ENCODE peak calls at places on chromosomes 6 and 20, in four cellular contexts. One of them, this sample, is unnamed.

GRCh38 chr20:32582659-32583580 is 2.2 kb downstream of the NOL4L start:
- ATAC-seq in activated CD8-positive, alpha-beta T cell treated with anti-CD3 and anti-CD28 coated beads for 36 hours: no peak
- ATAC-seq in esophagus mucosa: no peak
- ATAC-seq in Right ventricle myocardium inferior: no peak
- ATAC-seq in this sample: no peak

GRCh38 chr6:139149383-139149782 is 14.5 kb downstream of the HECA start:
- ATAC-seq in activated CD8-positive, alpha-beta T cell treated with anti-CD3 and anti-CD28 coated beads for 36 hours: no peak
- ATAC-seq in esophagus mucosa: no peak
- ATAC-seq in Right ventricle myocardium inferior: peak
- ATAC-seq in this sample: no peak

GRCh38 chr6:121767254-121767653 is 331.8 kb downstream of the GJA1 start:
- ATAC-seq in activated CD8-positive, alpha-beta T cell treated with anti-CD3 and anti-CD28 coated beads for 36 hours: no peak
- ATAC-seq in esophagus mucosa: no peak
- ATAC-seq in Right ventricle myocardium inferior: no peak
- ATAC-seq in this sample: no peak

GRCh38 chr6:112800916-112801315 is 453.8 kb downstream of the RFPL4B start:
- ATAC-seq in activated CD8-positive, alpha-beta T cell treated with anti-CD3 and anti-CD28 coated beads for 36 hours: no peak
- ATAC-seq in esophagus mucosa: no peak
- ATAC-seq in Right ventricle myocardium inferior: no peak
- ATAC-seq in this sample: no peak

GRCh38 chr20:51050636-51051035 is 27.7 kb upstream of the KCNG1 start:
- ATAC-seq in activated CD8-positive, alpha-beta T cell treated with anti-CD3 and anti-CD28 coated beads for 36 hours: no peak
- ATAC-seq in esophagus mucosa: no peak
- ATAC-seq in Right ventricle myocardium inferior: no peak
- ATAC-seq in this sample: no peak

GRCh38 chr6:144351338-144351737 is 66.2 kb downstream of the UTRN start:
- ATAC-seq in activated CD8-positive, alpha-beta T cell treated with anti-CD3 and anti-CD28 coated beads for 36 hours: no peak
- ATAC-seq in esophagus mucosa: no peak
- ATAC-seq in Right ventricle myocardium inferior: no peak
- ATAC-seq in this sample: no peak

GRCh38 chr20:58227391-58228102 is 906 bp downstream of the ANKRD60 start:
- ATAC-seq in activated CD8-positive, alpha-beta T cell treated with anti-CD3 and anti-CD28 coated beads for 36 hours: no peak
- ATAC-seq in esophagus mucosa: no peak
- ATAC-seq in Right ventricle myocardium inferior: no peak
- ATAC-seq in this sample: no peak

GRCh38 chr6:21937466-21937865 is 343.9 kb downstream of the SOX4 start:
- ATAC-seq in activated CD8-positive, alpha-beta T cell treated with anti-CD3 and anti-CD28 coated beads for 36 hours: no peak
- ATAC-seq in esophagus mucosa: no peak
- ATAC-seq in Right ventricle myocardium inferior: no peak
- ATAC-seq in this sample: no peak

GRCh38 chr20:36919715-36920333 is 31.7 kb downstream of the SAMHD1 start:
- ATAC-seq in activated CD8-positive, alpha-beta T cell treated with anti-CD3 and anti-CD28 coated beads for 36 hours: peak
- ATAC-seq in esophagus mucosa: peak
- ATAC-seq in Right ventricle myocardium inferior: peak
- ATAC-seq in this sample: peak

GRCh38 chr6:74091133-74091793 is 395.3 kb downstream of the CD109 start:
- ATAC-seq in activated CD8-positive, alpha-beta T cell treated with anti-CD3 and anti-CD28 coated beads for 36 hours: no peak
- ATAC-seq in esophagus mucosa: peak
- ATAC-seq in Right ventricle myocardium inferior: peak
- ATAC-seq in this sample: no peak

GRCh38 chr6:1267790-1268762 is 43.8 kb upstream of the FOXQ1 start:
- ATAC-seq in activated CD8-positive, alpha-beta T cell treated with anti-CD3 and anti-CD28 coated beads for 36 hours: no peak
- ATAC-seq in esophagus mucosa: no peak
- ATAC-seq in Right ventricle myocardium inferior: no peak
- ATAC-seq in this sample: no peak

GRCh38 chr6:170153436-170154319 is 137.2 kb downstream of the DLL1 start:
- ATAC-seq in activated CD8-positive, alpha-beta T cell treated with anti-CD3 and anti-CD28 coated beads for 36 hours: no peak
- ATAC-seq in esophagus mucosa: peak
- ATAC-seq in Right ventricle myocardium inferior: peak
- ATAC-seq in this sample: no peak

GRCh38 chr6:37612475-37612874 is 85.2 kb downstream of the MDGA1 start:
- ATAC-seq in activated CD8-positive, alpha-beta T cell treated with anti-CD3 and anti-CD28 coated beads for 36 hours: no peak
- ATAC-seq in esophagus mucosa: no peak
- ATAC-seq in Right ventricle myocardium inferior: no peak
- ATAC-seq in this sample: no peak

GRCh38 chr6:57313711-57314471 is 3.5 kb upstream of the PRIM2 start:
- ATAC-seq in activated CD8-positive, alpha-beta T cell treated with anti-CD3 and anti-CD28 coated beads for 36 hours: no peak
- ATAC-seq in esophagus mucosa: peak
- ATAC-seq in Right ventricle myocardium inferior: no peak
- ATAC-seq in this sample: no peak

GRCh38 chr6:39886871-39887270 is 47.4 kb downstream of the MOCS1 start:
- ATAC-seq in activated CD8-positive, alpha-beta T cell treated with anti-CD3 and anti-CD28 coated beads for 36 hours: no peak
- ATAC-seq in esophagus mucosa: no peak
- ATAC-seq in Right ventricle myocardium inferior: no peak
- ATAC-seq in this sample: no peak

GRCh38 chr6:44202332-44202971 is 14.3 kb upstream of the MYMX start:
- ATAC-seq in activated CD8-positive, alpha-beta T cell treated with anti-CD3 and anti-CD28 coated beads for 36 hours: no peak
- ATAC-seq in esophagus mucosa: no peak
- ATAC-seq in Right ventricle myocardium inferior: no peak
- ATAC-seq in this sample: no peak

GRCh38 chr20:53408728-53409157 is 184.9 kb downstream of the ZNF217 start:
- ATAC-seq in activated CD8-positive, alpha-beta T cell treated with anti-CD3 and anti-CD28 coated beads for 36 hours: no peak
- ATAC-seq in esophagus mucosa: no peak
- ATAC-seq in Right ventricle myocardium inferior: peak
- ATAC-seq in this sample: no peak

GRCh38 chr6:43978473-43979360 is 148.5 kb downstream of the MRPL14 start:
- ATAC-seq in activated CD8-positive, alpha-beta T cell treated with anti-CD3 and anti-CD28 coated beads for 36 hours: no peak
- ATAC-seq in esophagus mucosa: no peak
- ATAC-seq in Right ventricle myocardium inferior: no peak
- ATAC-seq in this sample: no peak

GRCh38 chr6:166341915-166342292 is 441 bp downstream of the SFT2D1 start:
- ATAC-seq in activated CD8-positive, alpha-beta T cell treated with anti-CD3 and anti-CD28 coated beads for 36 hours: peak
- ATAC-seq in esophagus mucosa: peak
- ATAC-seq in Right ventricle myocardium inferior: peak
- ATAC-seq in this sample: peak

GRCh38 chr20:48875914-48876240 is 45.6 kb upstream of the ARFGEF2 start:
- ATAC-seq in activated CD8-positive, alpha-beta T cell treated with anti-CD3 and anti-CD28 coated beads for 36 hours: no peak
- ATAC-seq in esophagus mucosa: no peak
- ATAC-seq in Right ventricle myocardium inferior: no peak
- ATAC-seq in this sample: no peak

GRCh38 chr6:125377621-125378020 is 75.9 kb upstream of the HDDC2 start:
- ATAC-seq in activated CD8-positive, alpha-beta T cell treated with anti-CD3 and anti-CD28 coated beads for 36 hours: no peak
- ATAC-seq in esophagus mucosa: no peak
- ATAC-seq in Right ventricle myocardium inferior: no peak
- ATAC-seq in this sample: no peak

GRCh38 chr6:156933201-156934053 is 156.2 kb downstream of the ARID1B start:
- ATAC-seq in activated CD8-positive, alpha-beta T cell treated with anti-CD3 and anti-CD28 coated beads for 36 hours: no peak
- ATAC-seq in esophagus mucosa: peak
- ATAC-seq in Right ventricle myocardium inferior: peak
- ATAC-seq in this sample: no peak

GRCh38 chr20:31901615-31902014 is 31.2 kb downstream of the TTLL9 start:
- ATAC-seq in activated CD8-positive, alpha-beta T cell treated with anti-CD3 and anti-CD28 coated beads for 36 hours: no peak
- ATAC-seq in esophagus mucosa: peak
- ATAC-seq in Right ventricle myocardium inferior: no peak
- ATAC-seq in this sample: no peak

GRCh38 chr6:136657629-136658028 is 107.4 kb upstream of the MAP7 start:
- ATAC-seq in activated CD8-positive, alpha-beta T cell treated with anti-CD3 and anti-CD28 coated beads for 36 hours: no peak
- ATAC-seq in esophagus mucosa: peak
- ATAC-seq in Right ventricle myocardium inferior: no peak
- ATAC-seq in this sample: no peak

GRCh38 chr6:123803862-123804681 is at the start of gene NKAIN2:
- ATAC-seq in activated CD8-positive, alpha-beta T cell treated with anti-CD3 and anti-CD28 coated beads for 36 hours: peak
- ATAC-seq in esophagus mucosa: no peak
- ATAC-seq in Right ventricle myocardium inferior: no peak
- ATAC-seq in this sample: no peak

GRCh38 chr6:108999428-108999827 is 95.2 kb downstream of the SESN1 start:
- ATAC-seq in activated CD8-positive, alpha-beta T cell treated with anti-CD3 and anti-CD28 coated beads for 36 hours: no peak
- ATAC-seq in esophagus mucosa: no peak
- ATAC-seq in Right ventricle myocardium inferior: no peak
- ATAC-seq in this sample: no peak

This sample was measured in activated T-helper 17 cell treated with anti-CD3 and anti-CD28 coated beads, Interleukin-2, amount 50 U/mL, for 72 hours.